ENCODE peak calls at places on chromosomes 16 and 17, in ten cellular contexts. N, J, H, G, R, W, Z, Y, U and I are unnamed samples. For H3K4me1, the result is how much of the 10 kb centered on the place peaks cover.

GRCh38 chr16:62225675-62226074 is 189.4 kb upstream of the CDH8 start:
- DNase-seq in N (peak), J (peak), H (peak), G (peak), R (peak), W (no peak), Z (peak), Y (peak), U (no peak), I (no peak)

GRCh38 chr17:59372138-59372751 is 40.8 kb downstream of the YPEL2 start:
- DNase-seq in N (peak), J (no peak), H (no peak), G (peak), R (no peak), W (no peak), Z (no peak), Y (peak), U (no peak), I (no peak)

GRCh38 chr17:66508896-66509843 is 206.8 kb downstream of the PRKCA start:
- DNase-seq in N (peak), J (no peak), H (peak), G (no peak), R (peak), W (peak), Z (no peak), Y (peak), U (peak), I (no peak)

GRCh38 chr17:44221072-44221861 is 1.8 kb upstream of the UBTF start:
- DNase-seq in N (peak), J (peak), H (peak), G (peak), R (peak), W (no peak), Z (peak), Y (peak), U (peak), I (peak)

GRCh38 chr17:78724544-78724943 is 57.5 kb downstream of the CYTH1 start:
- DNase-seq in N (no peak), J (peak), H (no peak), G (no peak), R (no peak), W (no peak), Z (peak), Y (no peak), U (no peak), I (no peak)

GRCh38 chr16:16127469-16128116 is 95.7 kb downstream of the ABCC6 start:
- DNase-seq in N (no peak), J (peak), H (peak), G (peak), R (peak), W (peak), Z (peak), Y (peak), U (peak), I (peak)

GRCh38 chr17:66829386-66829864 is 5.5 kb upstream of the CACNG5 start:
- DNase-seq in N (no peak), J (peak), H (no peak), G (no peak), R (no peak), W (no peak), Z (peak), Y (peak), U (peak), I (no peak)

GRCh38 chr17:7124923-7125322 is 10.3 kb upstream of the ASGR2 start:
- DNase-seq in N (no peak), J (no peak), H (no peak), G (no peak), R (no peak), W (no peak), Z (no peak), Y (no peak), U (no peak), I (no peak)

GRCh38 chr16:31707743-31708335 is 165.8 kb upstream of the ZNF267 start:
- DNase-seq in N (no peak), J (peak), H (no peak), G (no peak), R (no peak), W (no peak), Z (no peak), Y (no peak), U (no peak), I (no peak)

GRCh38 chr17:36722121-36722902 is 120.9 kb downstream of the MRM1 start:
- DNase-seq in N (peak), J (peak), H (peak), G (peak), R (no peak), W (no peak), Z (peak), Y (peak), U (peak), I (peak)

GRCh38 chr17:64781013-64781392 is 118.9 kb upstream of the SMURF2 start:
- DNase-seq in N (no peak), J (no peak), H (no peak), G (no peak), R (no peak), W (no peak), Z (peak), Y (no peak), U (no peak), I (no peak)

GRCh38 chr16:85216522-85217375 is 104.5 kb upstream of the CIBAR2 start:
- DNase-seq in N (no peak), J (no peak), H (no peak), G (no peak), R (no peak), W (no peak), Z (no peak), Y (no peak), U (no peak), I (no peak)

GRCh38 chr16:12362482-12363458 is 386.2 kb downstream of the SNX29 start:
- DNase-seq in N (peak), J (no peak), H (no peak), G (no peak), R (no peak), W (no peak), Z (no peak), Y (peak), U (no peak), I (no peak)

GRCh38 chr16:83366228-83366627 is 441.6 kb upstream of the HSBP1 start:
- DNase-seq in N (no peak), J (no peak), H (no peak), G (no peak), R (no peak), W (no peak), Z (no peak), Y (no peak), U (no peak), I (no peak)

GRCh38 chr16:84925092-84925772 is 86.1 kb downstream of the ZDHHC7 start:
- DNase-seq in N (peak), J (peak), H (peak), G (peak), R (peak), W (peak), Z (peak), Y (peak), U (peak), I (peak)

GRCh38 chr16:15765880-15766279 is 90.9 kb downstream of the MYH11 start:
- DNase-seq in N (no peak), J (peak), H (no peak), G (peak), R (peak), W (peak), Z (peak), Y (no peak), U (peak), I (no peak)

GRCh38 chr17:8857919-8858318 is 9.6 kb downstream of the PIK3R6 start:
- DNase-seq in N (peak), J (peak), H (no peak), G (peak), R (no peak), W (no peak), Z (peak), Y (no peak), U (no peak), I (peak)

GRCh38 chr16:89308391-89309333 is 91.2 kb downstream of the ZNF778 start:
- DNase-seq in N (peak), J (peak), H (no peak), G (no peak), R (no peak), W (no peak), Z (peak), Y (no peak), U (no peak), I (peak)

GRCh38 chr17:42040818-42041217 is 9.6 kb downstream of the C17orf113 start:
- DNase-seq in N (no peak), J (no peak), H (no peak), G (no peak), R (no peak), W (no peak), Z (no peak), Y (no peak), U (no peak), I (no peak)

GRCh38 chr16:57802635-57803412 is 533 bp upstream of the KIFC3 start:
- DNase-seq in N (no peak), J (peak), H (peak), G (no peak), R (no peak), W (no peak), Z (peak), Y (no peak), U (no peak), I (no peak)

GRCh38 chr16:57807252-57807967 is 5.1 kb upstream of the KIFC3 start:
- DNase-seq in N (no peak), J (no peak), H (no peak), G (no peak), R (peak), W (no peak), Z (peak), Y (no peak), U (no peak), I (peak)

GRCh38 chr16:57803413-57803990 is 1.2 kb upstream of the KIFC3 start:
- DNase-seq in N (peak), J (no peak), H (peak), G (no peak), R (no peak), W (no peak), Z (peak), Y (no peak), U (no peak), I (no peak)

GRCh38 chr16:57804111-57804837 is 2.0 kb upstream of the KIFC3 start:
- DNase-seq in N (no peak), J (no peak), H (no peak), G (no peak), R (no peak), W (no peak), Z (no peak), Y (no peak), U (no peak), I (no peak)

DNA sequence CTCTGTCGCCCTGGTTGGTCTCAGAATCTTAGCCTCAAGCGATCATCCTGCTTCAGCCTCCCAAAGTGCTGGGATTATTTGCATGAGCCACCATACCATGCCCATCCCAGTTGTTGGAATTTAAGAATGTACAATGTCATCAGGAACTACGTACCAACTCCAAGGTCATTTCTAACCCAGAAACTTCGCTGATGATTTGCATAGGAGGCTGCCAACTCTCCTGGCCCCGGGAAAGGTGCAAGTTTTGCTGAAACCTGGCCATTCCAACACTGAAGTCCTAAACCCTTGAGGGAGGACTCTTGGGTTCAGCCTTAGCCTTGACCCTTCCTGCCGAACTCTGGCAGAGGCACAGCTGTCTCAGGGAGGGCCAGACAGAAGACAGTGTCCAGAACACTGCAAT is 2.9 kb upstream of the KIFC3 start:
- DNase-seq in N (peak), J (no peak), H (no peak), G (no peak), R (no peak), W (no peak), Z (no peak), Y (no peak), U (no peak), I (no peak)
- H3K4me1 ChIP-seq in N (half or more), J (under half), H (half or more), G (under half), R (half or more), W (half or more), Z (under half), Y (under half), U (under half), I (under half)

GRCh38 chr17:70137451-70138230 is 31.7 kb upstream of the KCNJ2 start:
- DNase-seq in N (peak), J (peak), H (no peak), G (no peak), R (peak), W (no peak), Z (peak), Y (peak), U (no peak), I (no peak)
- H3K4me3 ChIP-seq in N (peak), J (no peak), H (peak), G (peak), R (peak), W (no peak), Z (no peak), Y (peak), U (no peak), I (no peak)

DNA sequence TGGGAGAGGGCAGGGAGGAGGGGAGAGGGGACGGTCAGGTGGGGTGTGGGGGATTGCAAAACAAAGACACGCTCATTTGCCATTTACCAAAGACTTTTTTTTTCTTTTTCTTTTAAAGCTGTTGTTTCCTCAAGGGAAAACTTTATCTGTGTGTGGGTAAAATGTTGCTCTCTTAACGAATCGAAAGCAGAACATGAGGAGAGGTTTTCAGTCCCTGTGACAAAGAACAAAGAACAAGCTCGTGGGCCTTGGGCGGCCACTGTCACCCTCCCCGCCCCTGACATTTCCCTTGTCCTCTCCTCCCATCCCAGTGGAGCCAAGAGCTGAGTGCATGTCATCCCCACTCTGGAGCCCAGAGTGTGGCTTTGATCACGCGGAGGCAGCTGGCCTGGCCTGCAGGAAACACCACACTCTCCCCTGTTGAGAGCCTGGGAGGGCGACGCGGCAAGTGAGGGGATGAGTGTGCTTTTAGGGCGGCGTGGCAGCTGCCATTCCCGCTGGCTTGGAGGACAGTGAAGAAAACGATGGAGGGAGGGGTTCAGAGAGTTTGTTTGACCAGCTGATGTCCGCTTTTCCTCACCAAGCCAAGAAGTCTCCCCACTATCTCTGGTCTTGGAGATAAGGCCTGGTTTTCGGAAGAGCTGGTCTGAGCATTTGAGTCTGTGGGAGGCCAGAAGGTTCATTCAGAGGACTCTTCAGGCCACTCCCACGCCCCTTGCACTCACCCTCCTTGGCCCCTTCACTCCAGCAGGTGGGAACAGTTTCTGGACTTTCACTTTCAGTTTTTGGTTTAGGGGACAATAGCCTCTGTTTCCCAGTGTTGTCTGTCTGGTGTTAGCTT is 11.4 kb downstream of the CCR7 start:
- DNase-seq in N (peak), J (peak), H (no peak), G (no peak), R (no peak), W (no peak), Z (no peak), Y (peak), U (no peak), I (no peak)
- H3K4me1 ChIP-seq in N (half or more), J (under half), H (half or more), G (under half), R (half or more), W (under half), Z (under half), Y (half or more), U (half or more), I (half or more)

GRCh38 chr16:1464894-1465566 is 9.8 kb downstream of the CLCN7 start:
- DNase-seq in N (no peak), J (no peak), H (peak), G (no peak), R (no peak), W (no peak), Z (no peak), Y (no peak), U (no peak), I (no peak)
- H3K4me3 ChIP-seq in N (no peak), J (no peak), H (no peak), G (no peak), R (no peak), W (no peak), Z (no peak), Y (no peak), U (no peak), I (no peak)